ENCODE peak calls at places on chromosome 12, in nine cellular contexts. N is lower lobe of right lung, V is heart left ventricle, Z is dorsolateral prefrontal cortex, U is suprapubic skin, L is upper lobe of right lung, C is cardiac fibroblast, M is coronary artery, G is HCT116. R is an unnamed sample.

GRCh38 chr12:80413462-80413861 is 30.6 kb upstream of the PTPRQ start:
- DNase-seq in G (no peak), C (peak), Z (no peak), V (no peak), L (no peak), N (no peak), M (no peak), U (no peak), R (no peak)

GRCh38 chr12:122937622-122938091 is 28.6 kb downstream of the ABCB9 start:
- DNase-seq in C (no peak), L (no peak), Z (no peak), M (no peak), G (no peak), V (no peak), U (no peak), N (no peak), R (no peak)

GRCh38 chr12:62785941-62786559 is 148.9 kb downstream of the PPM1H start:
- DNase-seq in G (peak), M (no peak), C (peak), Z (no peak), U (no peak), N (no peak), V (peak), L (no peak), R (peak)

GRCh38 chr12:102960766-102961487 is 3.5 kb downstream of the ASCL1 start:
- DNase-seq in M (no peak), Z (peak), N (no peak), C (no peak), L (no peak), U (no peak), G (no peak), V (no peak), R (no peak)

GRCh38 chr12:89278169-89278568 is 74.1 kb downstream of the DUSP6 start:
- DNase-seq in Z (no peak), N (no peak), L (no peak), C (no peak), G (no peak), U (no peak), V (no peak), M (no peak), R (no peak)

GRCh38 chr12:77724367-77724957 is 106.2 kb upstream of the NAV3 start:
- DNase-seq in U (no peak), V (no peak), N (no peak), C (peak), L (no peak), Z (no peak), G (peak), M (no peak), R (no peak)

GRCh38 chr12:75818863-75819262 is 212.7 kb downstream of the PHLDA1 start:
- DNase-seq in G (no peak), U (no peak), Z (no peak), N (no peak), C (peak), M (no peak), L (no peak), V (no peak), R (no peak)

GRCh38 chr12:102965281-102966155 is 8.0 kb downstream of the ASCL1 start:
- DNase-seq in L (no peak), G (no peak), V (no peak), M (no peak), C (no peak), U (no peak), N (no peak), Z (peak), R (no peak)

GRCh38 chr12:95605087-95605486 is 53.8 kb upstream of the USP44 start:
- DNase-seq in Z (no peak), C (peak), N (no peak), M (no peak), L (no peak), G (no peak), U (no peak), V (no peak), R (peak)

GRCh38 chr12:49673446-49674317 is 33.5 kb downstream of the FMNL3 start:
- DNase-seq in N (peak), G (no peak), Z (peak), V (peak), L (peak), C (peak), U (peak), M (peak), R (no peak)

GRCh38 chr12:112938751-112939150 is 477 bp downstream of the OAS3 start:
- DNase-seq in Z (no peak), V (no peak), L (no peak), C (peak), G (no peak), M (no peak), U (no peak), N (no peak), R (no peak)

GRCh38 chr12:51910168-51910567 is 2.9 kb downstream of the ACVRL1 start:
- DNase-seq in G (no peak), N (no peak), C (peak), U (no peak), Z (no peak), V (no peak), M (no peak), L (peak), R (no peak)

GRCh38 chr12:93725531-93725930 is 48.4 kb downstream of the CRADD start:
- DNase-seq in N (no peak), G (no peak), Z (no peak), C (no peak), U (no peak), M (no peak), L (no peak), V (no peak), R (no peak)

GRCh38 chr12:101277443-101277842 is 2.5 kb upstream of the UTP20 start:
- DNase-seq in C (no peak), L (no peak), G (no peak), N (no peak), M (no peak), V (no peak), Z (no peak), U (no peak), R (no peak)

GRCh38 chr12:105672576-105672975 is 342.1 kb downstream of the C12orf75 start:
- DNase-seq in Z (no peak), C (no peak), V (peak), U (peak), M (no peak), L (peak), N (peak), G (no peak), R (no peak)

GRCh38 chr12:28415755-28416154 is 225.5 kb downstream of the CCDC91 start:
- DNase-seq in V (no peak), C (peak), U (no peak), M (no peak), G (no peak), N (no peak), L (no peak), Z (no peak), R (no peak)

GRCh38 chr12:110649341-110649847 is 35.5 kb downstream of the TCTN1 start:
- DNase-seq in V (no peak), C (no peak), N (no peak), L (no peak), M (no peak), Z (no peak), G (no peak), U (no peak), R (no peak)

GRCh38 chr12:55716582-55717396 is 943 bp downstream of the BLOC1S1 start:
- DNase-seq in G (no peak), C (peak), V (peak), N (no peak), U (no peak), M (no peak), Z (no peak), L (no peak), R (no peak)

GRCh38 chr12:124015791-124016510 is 42.9 kb downstream of the ZNF664 start:
- DNase-seq in N (no peak), Z (no peak), L (no peak), U (no peak), V (no peak), C (no peak), M (peak), G (no peak), R (no peak)

GRCh38 chr12:6084261-6084968 is 40.1 kb downstream of the VWF start:
- DNase-seq in V (no peak), M (no peak), G (peak), U (peak), C (peak), Z (no peak), L (no peak), N (no peak), R (peak)

GRCh38 chr12:87304406-87304805 is 724.8 kb downstream of the C12orf50 start:
- DNase-seq in M (no peak), U (no peak), V (no peak), Z (no peak), G (no peak), L (no peak), C (no peak), N (no peak), R (no peak)

DNA sequence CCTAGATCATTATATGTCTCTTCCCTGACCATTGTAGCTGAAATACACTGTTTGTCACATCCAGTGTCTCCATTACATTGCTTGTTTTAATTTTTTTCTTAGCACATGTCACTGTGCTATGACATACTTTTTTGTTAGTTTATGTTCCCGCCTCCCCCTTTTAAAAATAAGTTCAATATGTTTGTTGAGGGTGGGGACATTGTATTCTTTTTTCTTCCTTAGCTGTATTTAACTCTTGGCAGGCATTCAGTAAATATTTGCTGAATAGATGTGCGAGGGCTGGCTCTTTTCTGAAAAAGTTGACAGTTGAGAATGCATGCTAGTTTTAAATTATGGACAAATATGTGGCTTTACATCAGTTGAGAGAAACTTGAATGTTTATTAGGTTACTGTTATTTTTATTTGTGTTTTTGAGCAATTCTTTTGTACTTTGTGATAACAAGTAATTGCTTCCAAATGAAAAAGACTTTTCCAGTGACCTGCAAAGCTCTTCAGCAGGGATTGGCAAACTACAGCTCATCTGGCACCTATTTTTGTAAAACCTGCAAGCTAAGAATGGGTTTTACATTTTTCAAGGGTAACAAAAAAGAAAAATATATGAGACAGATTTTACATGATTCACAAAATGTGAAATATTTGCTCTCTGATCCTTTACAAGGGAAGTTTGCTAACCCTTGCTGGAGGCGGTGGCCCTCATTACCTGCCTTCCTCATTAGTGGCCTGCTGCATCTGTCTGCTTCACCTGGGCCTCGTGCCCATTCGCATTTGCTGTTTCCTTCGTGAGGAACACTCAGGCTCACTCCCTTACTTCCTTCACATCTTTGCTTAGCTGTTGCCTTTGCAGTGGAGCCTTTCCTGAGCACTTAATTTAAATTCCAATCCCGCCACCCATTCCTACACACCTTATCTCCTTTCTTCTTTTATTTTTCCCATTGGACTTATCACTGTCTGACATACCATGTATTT is 229.4 kb downstream of the ERC1 start:
- DNase-seq in C (no peak), U (no peak), N (no peak), Z (no peak), G (no peak), L (no peak), V (peak), M (no peak), R (no peak)
- H3K4me3 ChIP-seq in C (no peak), U (no peak), N (no peak), Z (no peak), G (no peak), L (no peak), V (no peak), M (no peak), R (no peak)

DNA sequence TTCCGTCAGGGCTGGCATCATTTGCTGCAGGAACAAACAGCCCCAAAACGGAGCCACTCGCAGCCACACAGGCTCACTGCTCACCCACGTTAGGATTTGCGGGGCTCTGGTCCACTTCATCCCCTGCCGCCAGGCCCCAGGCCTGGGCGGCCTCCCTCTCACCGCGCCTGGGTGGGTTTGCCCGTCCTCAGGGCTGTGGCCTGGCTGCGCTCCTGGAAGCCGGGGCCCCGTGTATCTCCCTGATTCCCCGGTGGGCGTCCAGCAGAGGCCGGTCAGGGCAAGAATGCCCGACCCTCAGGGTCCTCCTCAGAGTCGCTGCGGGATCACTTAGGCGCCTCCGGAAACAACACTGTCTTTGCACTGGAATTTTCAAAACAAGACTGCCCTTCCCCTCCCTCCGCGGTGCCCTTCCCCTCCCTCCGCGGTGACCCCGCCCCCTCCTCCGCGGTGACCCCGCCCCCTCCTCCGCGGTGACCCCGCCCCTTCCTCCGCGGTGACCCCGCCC is 15.7 kb upstream of the FBRSL1 start:
- DNase-seq in G (no peak), M (no peak), L (no peak), V (no peak), U (no peak), C (no peak), N (no peak), Z (no peak), R (no peak)
- H3K4me3 ChIP-seq in G (no peak), M (peak), L (no peak), V (no peak), U (peak), C (no peak), N (no peak), Z (no peak), R (no peak)

GRCh38 chr12:12267801-12268200 is 957 bp upstream of the LRP6 start:
- DNase-seq in L (no peak), G (no peak), N (no peak), Z (no peak), U (no peak), M (no peak), V (no peak), C (no peak), R (no peak)
- H3K4me3 ChIP-seq in L (peak), G (peak), N (peak), Z (peak), U (peak), M (peak), V (peak), C (peak), R (peak)

GRCh38 chr12:65217127-65217526 is 47.7 kb downstream of the LEMD3 start:
- DNase-seq in U (no peak), V (no peak), M (no peak), C (no peak), Z (no peak), N (no peak), L (no peak), G (no peak), R (no peak)

GRCh38 chr12:65215449-65215848 is 46.1 kb downstream of the LEMD3 start:
- DNase-seq in U (no peak), Z (no peak), V (no peak), G (no peak), N (no peak), M (no peak), L (no peak), C (no peak), R (no peak)

DNA sequence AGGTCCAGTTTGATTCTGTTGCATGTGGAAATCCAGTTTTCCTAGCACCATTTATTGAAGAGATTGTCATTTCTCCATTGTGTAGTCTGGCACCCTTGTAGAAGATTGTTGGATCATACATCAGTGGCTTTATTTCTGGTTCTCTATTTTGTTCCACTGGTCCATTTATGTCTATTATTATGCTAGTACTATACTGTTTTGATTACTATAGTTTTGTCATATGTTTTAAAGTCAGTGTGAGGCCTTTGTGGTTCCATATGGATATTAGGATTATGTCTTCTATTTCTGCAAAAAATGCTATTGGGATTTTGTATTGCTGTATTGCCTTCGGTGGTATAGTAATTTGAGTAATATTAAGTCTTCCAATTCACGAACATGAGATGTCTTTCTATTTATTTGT is 51.4 kb downstream of the LEMD3 start:
- DNase-seq in Z (no peak), V (no peak), M (no peak), N (no peak), G (no peak), U (no peak), L (no peak), C (no peak), R (no peak)
- H3K4me3 ChIP-seq in Z (no peak), V (no peak), M (no peak), N (no peak), G (no peak), U (no peak), L (no peak), C (no peak), R (no peak)

DNA sequence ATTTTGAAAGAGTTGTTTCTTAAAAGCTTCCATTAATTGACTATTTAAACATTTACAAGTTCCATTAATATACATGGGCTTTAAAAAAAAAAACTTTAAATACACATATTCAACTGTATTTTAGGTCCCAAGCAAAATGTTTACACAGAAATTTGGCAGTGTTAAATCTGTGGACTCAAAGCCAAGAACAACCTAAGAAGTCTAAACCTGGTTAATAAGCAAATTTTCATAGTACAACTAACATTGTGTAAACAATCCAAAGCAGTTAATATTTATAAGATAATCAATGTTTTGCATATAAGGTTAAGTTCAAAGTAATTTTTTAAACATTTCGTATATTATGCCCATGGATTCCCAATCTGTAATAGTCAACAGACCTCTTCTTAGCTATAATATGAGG is 77.0 kb downstream of the EPS8 start:
- DNase-seq in N (no peak), L (no peak), V (no peak), C (no peak), G (no peak), M (no peak), Z (no peak), U (no peak), R (no peak)
- H3K4me3 ChIP-seq in N (peak), L (peak), V (peak), C (no peak), G (no peak), M (peak), Z (no peak), U (no peak), R (no peak)

GRCh38 chr12:91142184-91142583 is 30.9 kb upstream of the LUM start:
- DNase-seq in M (no peak), U (no peak), L (no peak), G (no peak), N (no peak), Z (no peak), V (peak), C (peak), R (no peak)

GRCh38 chr12:91138337-91138905 is 27.1 kb upstream of the LUM start:
- DNase-seq in U (no peak), N (no peak), G (no peak), V (peak), M (no peak), Z (no peak), L (no peak), C (no peak), R (no peak)

GRCh38 chr12:91140660-91141045 is 29.4 kb upstream of the LUM start:
- DNase-seq in U (no peak), Z (no peak), N (no peak), L (no peak), M (no peak), V (no peak), C (peak), G (no peak), R (no peak)

GRCh38 chr12:91139264-91139663 is 28.0 kb upstream of the LUM start:
- DNase-seq in U (no peak), C (peak), Z (no peak), G (no peak), N (no peak), V (no peak), M (no peak), L (no peak), R (no peak)

GRCh38 chr12:91139981-91140659 is 28.8 kb upstream of the LUM start:
- DNase-seq in U (no peak), M (no peak), L (no peak), N (no peak), Z (no peak), C (peak), G (no peak), V (no peak), R (no peak)
- H3K4me3 ChIP-seq in U (no peak), M (no peak), L (no peak), N (no peak), Z (no peak), C (no peak), G (no peak), V (no peak), R (no peak)

GRCh38 chr12:53992377-53992776 is 7.4 kb downstream of the HOXC10 start:
- DNase-seq in N (no peak), C (no peak), L (no peak), U (no peak), G (no peak), M (no peak), Z (no peak), V (no peak), R (no peak)

GRCh38 chr12:53991077-53991460 is 6.1 kb downstream of the HOXC10 start:
- DNase-seq in N (no peak), Z (no peak), V (no peak), G (no peak), M (no peak), L (no peak), C (no peak), U (no peak), R (no peak)

GRCh38 chr12:53988519-53989226 is 3.7 kb downstream of the HOXC10 start:
- DNase-seq in N (no peak), L (peak), U (no peak), G (no peak), M (no peak), V (no peak), C (no peak), Z (no peak), R (no peak)

GRCh38 chr12:53989227-53990113 is 4.5 kb downstream of the HOXC10 start:
- DNase-seq in M (no peak), C (peak), N (no peak), G (no peak), U (no peak), V (peak), L (no peak), Z (no peak), R (peak)

GRCh38 chr12:53990311-53991076 is 5.5 kb downstream of the HOXC10 start:
- DNase-seq in N (no peak), G (no peak), U (no peak), C (no peak), M (no peak), L (no peak), Z (no peak), V (peak), R (no peak)
- H3K4me3 ChIP-seq in N (no peak), G (no peak), U (peak), C (no peak), M (no peak), L (no peak), Z (no peak), V (no peak), R (no peak)